ENCODE peak calls at places on chromosomes 2 and 18, in five cellular contexts. P, V, I, M and A are unnamed samples.

GRCh38 chr2:127362486-127362885 is 25.3 kb downstream of the MAP3K2 start:
- DNase-seq in P (no peak), V (no peak), I (no peak), M (no peak), A (no peak)

GRCh38 chr2:239609162-239609561 is 208.3 kb upstream of the HDAC4 start:
- DNase-seq in P (no peak), V (no peak), I (no peak), M (peak; percentile 22), A (no peak)

GRCh38 chr2:18149660-18150246 is 271.3 kb downstream of the KCNS3 start:
- DNase-seq in P (peak; percentile 49), V (no peak), I (peak; percentile 88), M (no peak), A (no peak)

GRCh38 chr2:10166489-10167295 is 44.2 kb downstream of the RRM2 start:
- DNase-seq in P (no peak), V (no peak), I (no peak), M (no peak), A (no peak)

GRCh38 chr2:231227309-231228162 is 29.1 kb downstream of the ARMC9 start:
- DNase-seq in P (peak; percentile 66), V (peak; percentile 28), I (peak; percentile 92), M (peak; percentile 72), A (no peak)

GRCh38 chr2:231925303-231926179 is 655 bp downstream of the NPPC start:
- DNase-seq in P (peak; percentile 77), V (peak; percentile 86), I (peak; percentile 94), M (peak; percentile 86), A (no peak)

GRCh38 chr2:196696423-196697073 is 57.0 kb downstream of the CCDC150 start:
- DNase-seq in P (peak; percentile 91), V (peak; percentile 13), I (peak; percentile 2), M (no peak), A (no peak)

GRCh38 chr2:127105656-127106456 is 1.1 kb downstream of the BIN1 start:
- DNase-seq in P (peak; percentile 54), V (peak; percentile 61), I (peak; percentile 77), M (peak; percentile 69), A (no peak)

GRCh38 chr2:148887349-148888002 is 12.4 kb downstream of the KIF5C start:
- DNase-seq in P (no peak), V (no peak), I (peak; percentile 24), M (no peak), A (no peak)

GRCh38 chr2:119659601-119660342 is 19.2 kb upstream of the TMEM177 start:
- DNase-seq in P (no peak), V (peak; percentile 34), I (peak; percentile 76), M (peak; percentile 50), A (peak; percentile 11)

GRCh38 chr2:30796723-30797122 is 10.5 kb downstream of the CAPN13 start:
- DNase-seq in P (no peak), V (no peak), I (peak; percentile 13), M (no peak), A (no peak)

GRCh38 chr2:104434363-104434792 is 419.5 kb upstream of the POU3F3 start:
- DNase-seq in P (peak; percentile 51), V (no peak), I (peak; percentile 83), M (peak; percentile 79), A (peak; percentile 46)

GRCh38 chr18:41761329-41762028 is 193.6 kb upstream of the PIK3C3 start:
- DNase-seq in P (peak; percentile 90), V (no peak), I (no peak), M (no peak), A (no peak)

GRCh38 chr2:127560929-127561275 is 25.4 kb downstream of the MYO7B start:
- DNase-seq in P (no peak), V (no peak), I (no peak), M (no peak), A (no peak)

GRCh38 chr18:33184918-33185317 is 255.6 kb downstream of the CCDC178 start:
- DNase-seq in P (no peak), V (no peak), I (peak; percentile 66), M (no peak), A (no peak)

GRCh38 chr2:122960727-122961641 is 1064.1 kb upstream of the CNTNAP5 start:
- DNase-seq in P (peak; percentile 69), V (no peak), I (no peak), M (no peak), A (no peak)

GRCh38 chr18:24031318-24031717 is 16.8 kb downstream of the TTC39C start:
- DNase-seq in P (no peak), V (no peak), I (no peak), M (no peak), A (no peak)

GRCh38 chr2:39377226-39377939 is 59.7 kb downstream of the MAP4K3 start:
- DNase-seq in P (peak; percentile 76), V (no peak), I (no peak), M (no peak), A (no peak)

GRCh38 chr2:61018319-61018750 is 280 bp upstream of the PUS10 start:
- DNase-seq in P (peak; percentile 64), V (no peak), I (no peak), M (no peak), A (no peak)

GRCh38 chr2:230443540-230443939 is 27.5 kb downstream of the SP100 start:
- DNase-seq in P (peak; percentile 61), V (no peak), I (no peak), M (no peak), A (no peak)

GRCh38 chr18:66742832-66743231 is 138.9 kb upstream of the CDH19 start:
- DNase-seq in P (no peak), V (no peak), I (no peak), M (no peak), A (no peak)

GRCh38 chr2:193276069-193276468 is 1081.3 kb upstream of the TMEFF2 start:
- DNase-seq in P (no peak), V (no peak), I (no peak), M (no peak), A (no peak)

GRCh38 chr2:196238836-196239380 is 67.5 kb upstream of the STK17B start:
- DNase-seq in P (peak; percentile 77), V (no peak), I (no peak), M (no peak), A (no peak)

GRCh38 chr2:191108331-191108730 is 42.5 kb downstream of the STAT4 start:
- DNase-seq in P (no peak), V (no peak), I (no peak), M (no peak), A (no peak)

GRCh38 chr2:12602661-12603060 is 114.1 kb upstream of the TRIB2 start:
- DNase-seq in P (peak; percentile 34), V (no peak), I (no peak), M (no peak), A (no peak)

GRCh38 chr2:10514743-10515142 is 66.6 kb upstream of the ODC1 start:
- DNase-seq in P (peak; percentile 98), V (no peak), I (no peak), M (no peak), A (no peak)

GRCh38 chr2:30807249-30807648 is at the start of gene CAPN13:
- DNase-seq in P (no peak), V (no peak), I (peak; percentile 75), M (peak; percentile 84), A (no peak)

GRCh38 chr2:171956135-171956830 is 34.0 kb downstream of the HAT1 start:
- DNase-seq in P (no peak), V (no peak), I (no peak), M (no peak), A (no peak)

GRCh38 chr2:227834423-227834822 is 20.8 kb downstream of the CCL20 start:
- DNase-seq in P (no peak), V (no peak), I (no peak), M (no peak), A (no peak)

GRCh38 chr2:189526241-189526640 is 54.3 kb downstream of the SLC40A1 start:
- DNase-seq in P (no peak), V (no peak), I (no peak), M (no peak), A (no peak)

GRCh38 chr2:189519631-189520387 is 60.8 kb downstream of the SLC40A1 start:
- DNase-seq in P (no peak), V (no peak), I (peak; percentile 18), M (no peak), A (no peak)

GRCh38 chr2:189521686-189522434 is 58.7 kb downstream of the SLC40A1 start:
- DNase-seq in P (no peak), V (no peak), I (no peak), M (no peak), A (no peak)

GRCh38 chr2:189524746-189525145 is 55.8 kb downstream of the SLC40A1 start:
- DNase-seq in P (no peak), V (no peak), I (no peak), M (no peak), A (no peak)

DNA sequence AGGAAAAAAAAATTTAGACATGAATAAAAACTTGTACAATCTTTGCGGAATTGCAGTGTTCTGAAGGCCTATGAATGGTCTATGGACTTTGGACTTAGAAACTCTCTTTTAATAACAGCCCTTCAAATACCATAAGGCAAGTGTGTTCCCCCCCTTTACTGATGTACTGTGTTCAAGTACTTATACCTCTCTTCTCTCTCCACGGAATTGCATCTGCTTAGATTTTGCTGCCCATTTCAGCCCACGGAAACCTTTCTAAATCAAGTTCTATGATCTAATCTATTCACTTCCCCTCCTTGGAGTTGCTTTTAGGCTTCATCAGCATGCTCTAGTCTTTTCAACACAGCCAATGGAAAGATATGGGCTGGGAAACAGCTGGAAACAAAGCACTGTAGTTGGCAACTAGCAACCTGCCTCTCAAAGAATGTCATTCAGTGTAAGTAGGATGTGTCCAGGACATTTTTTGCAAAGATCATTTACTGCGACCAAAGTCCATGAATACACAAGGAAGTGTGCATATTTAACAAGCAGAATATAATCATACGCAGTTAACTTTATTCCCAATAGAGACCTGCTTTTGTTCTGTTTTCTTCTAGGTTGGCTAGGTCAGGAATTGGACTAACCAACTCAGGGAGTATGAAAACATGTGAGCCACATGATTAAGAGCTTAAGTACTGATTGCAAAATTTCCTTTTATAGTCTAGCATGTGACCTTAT is 58.0 kb downstream of the SLC40A1 start:
- DNase-seq in P (no peak), V (no peak), I (no peak), M (no peak), A (no peak)
- H3K27ac ChIP-seq in P (no peak overlapping the region), V (peak overlapping the region; percentile 63), I (no peak overlapping the region), M (no peak overlapping the region), A (no peak overlapping the region)

GRCh38 chr2:241885701-241886643 is 16.4 kb downstream of the RTP5 start:
- DNase-seq in P (no peak), V (no peak), I (no peak), M (no peak), A (no peak)
- H3K27ac ChIP-seq in P (no peak overlapping the region), V (no peak overlapping the region), I (no peak overlapping the region), M (no peak overlapping the region), A (no peak overlapping the region)

GRCh38 chr2:144944506-144945230 is 424.7 kb upstream of the ZEB2 start:
- DNase-seq in P (no peak), V (no peak), I (no peak), M (no peak), A (no peak)

GRCh38 chr2:144942516-144943256 is 422.8 kb upstream of the ZEB2 start:
- DNase-seq in P (peak; percentile 87), V (no peak), I (no peak), M (no peak), A (no peak)

GRCh38 chr2:144943986-144944385 is 424.1 kb upstream of the ZEB2 start:
- DNase-seq in P (peak; percentile 77), V (no peak), I (no peak), M (no peak), A (no peak)

GRCh38 chr2:144941743-144942488 is 422.0 kb upstream of the ZEB2 start:
- DNase-seq in P (no peak), V (no peak), I (no peak), M (no peak), A (no peak)

GRCh38 chr2:144943293-144943941 is 423.5 kb upstream of the ZEB2 start:
- DNase-seq in P (no peak), V (no peak), I (no peak), M (no peak), A (no peak)
- H3K27ac ChIP-seq in P (no peak overlapping the region), V (no peak overlapping the region), I (no peak overlapping the region), M (no peak overlapping the region), A (no peak overlapping the region)

GRCh38 chr2:159083601-159084000 is 115.2 kb downstream of the TANC1 start:
- DNase-seq in P (peak; percentile 78), V (no peak), I (no peak), M (no peak), A (no peak)
- H3K27ac ChIP-seq in P (peak overlapping the region; percentile 86), V (no peak overlapping the region), I (no peak overlapping the region), M (no peak overlapping the region), A (no peak overlapping the region)